ENCODE peak calls at places on chromosomes 4 and X, in five cellular contexts. R is endothelial cell of umbilical vein, T is astrocyte, L is bronchial epithelial cell, E is hepatocyte. M is an unnamed sample. For H3K36me3 and H3K27me3, the result is how much of the 10 kb centered on the place peaks cover.

GRCh38 chr4:124904723-124905390 is 192.3 kb upstream of the ANKRD50 start:
- DNase-seq in R (peak), T (no peak), L (no peak), E (no peak), M (no peak)

GRCh38 chr4:87843936-87844335 is 11.2 kb downstream of the MEPE start:
- DNase-seq in R (peak), T (peak), L (peak), E (peak), M (peak)

GRCh38 chrX:125205084-125205917 is 114.4 kb upstream of the TEX13C start:
- DNase-seq in R (no peak), T (no peak), L (peak), E (peak), M (peak)

GRCh38 chr4:72031868-72032619 is at the start of gene NPFFR2:
- DNase-seq in R (peak), T (peak), L (peak), E (peak), M (peak)

GRCh38 chr4:37471971-37472370 is 214.2 kb downstream of the RELL1 start:
- DNase-seq in R (no peak), T (no peak), L (peak), E (peak), M (no peak)

GRCh38 chrX:24412637-24413363 is 52.3 kb upstream of the PDK3 start:
- DNase-seq in R (no peak), T (no peak), L (no peak), E (no peak), M (no peak)

GRCh38 chr4:177005801-177006230 is 213.1 kb upstream of the VEGFC start:
- DNase-seq in R (peak), T (peak), L (peak), E (no peak), M (peak)

GRCh38 chr4:147943159-147943638 is 211.3 kb downstream of the ARHGAP10 start:
- DNase-seq in R (no peak), T (no peak), L (no peak), E (no peak), M (no peak)

GRCh38 chrX:74349387-74349786 is 45.4 kb downstream of the ZCCHC13 start:
- DNase-seq in R (no peak), T (peak), L (peak), E (no peak), M (peak)

DNA sequence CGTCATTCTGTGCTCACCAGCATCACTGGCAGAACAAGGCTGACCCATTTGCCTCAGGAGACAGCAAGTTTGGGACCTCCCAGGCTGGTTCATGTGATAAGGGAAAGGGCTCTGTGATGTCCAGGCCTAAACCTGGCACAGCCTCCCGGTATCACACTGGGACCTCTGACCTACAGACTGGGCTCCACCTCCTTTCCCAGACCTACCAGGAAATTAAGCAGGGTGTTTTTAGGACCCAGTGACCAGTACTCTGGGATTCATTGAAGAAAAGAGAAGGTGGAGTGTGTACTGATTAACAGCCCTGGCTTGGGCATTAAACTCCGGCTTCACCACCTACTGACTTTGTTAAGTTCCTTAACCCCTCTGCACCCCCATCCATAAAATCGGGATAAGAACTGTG is 28.6 kb downstream of the ASB9 start:
- DNase-seq in R (no peak), T (no peak), L (no peak), E (no peak), M (no peak)
- H3K4me3 ChIP-seq in R (no peak), T (no peak), L (no peak), E (no peak), M (no peak)

DNA sequence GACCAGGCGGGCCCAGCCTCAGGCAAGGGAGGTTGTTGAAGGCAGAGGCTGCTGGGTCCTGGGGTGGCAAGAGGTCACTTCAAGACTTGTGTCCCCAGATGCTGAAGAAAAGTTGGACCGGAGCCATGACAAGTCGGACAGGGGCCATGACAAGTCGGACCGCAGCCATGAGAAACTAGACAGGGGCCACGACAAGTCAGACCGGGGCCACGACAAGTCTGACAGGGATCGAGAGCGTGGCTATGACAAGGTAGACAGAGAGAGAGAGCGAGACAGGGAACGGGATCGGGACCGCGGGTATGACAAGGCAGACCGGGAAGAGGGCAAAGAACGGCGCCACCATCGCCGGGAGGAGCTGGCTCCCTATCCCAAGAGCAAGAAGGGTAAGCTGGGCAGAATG is 4.4 kb downstream of the PQBP1 start:
- DNase-seq in R (no peak), T (no peak), L (no peak), E (no peak), M (no peak)
- H3K36me3 ChIP-seq in R (under half), T (under half), L (under half), E (under half), M (under half)

GRCh38 chr4:8725071-8725841 is 132.7 kb downstream of the CPZ start:
- DNase-seq in R (no peak), T (no peak), L (no peak), E (no peak), M (no peak)

GRCh38 chr4:8722556-8722955 is 130.0 kb downstream of the CPZ start:
- DNase-seq in R (no peak), T (no peak), L (no peak), E (no peak), M (no peak)

GRCh38 chr4:8721621-8722020 is 129.1 kb downstream of the CPZ start:
- DNase-seq in R (no peak), T (no peak), L (no peak), E (no peak), M (no peak)

GRCh38 chr4:8724436-8725070 is 132.0 kb downstream of the CPZ start:
- DNase-seq in R (no peak), T (no peak), L (no peak), E (no peak), M (no peak)

DNA sequence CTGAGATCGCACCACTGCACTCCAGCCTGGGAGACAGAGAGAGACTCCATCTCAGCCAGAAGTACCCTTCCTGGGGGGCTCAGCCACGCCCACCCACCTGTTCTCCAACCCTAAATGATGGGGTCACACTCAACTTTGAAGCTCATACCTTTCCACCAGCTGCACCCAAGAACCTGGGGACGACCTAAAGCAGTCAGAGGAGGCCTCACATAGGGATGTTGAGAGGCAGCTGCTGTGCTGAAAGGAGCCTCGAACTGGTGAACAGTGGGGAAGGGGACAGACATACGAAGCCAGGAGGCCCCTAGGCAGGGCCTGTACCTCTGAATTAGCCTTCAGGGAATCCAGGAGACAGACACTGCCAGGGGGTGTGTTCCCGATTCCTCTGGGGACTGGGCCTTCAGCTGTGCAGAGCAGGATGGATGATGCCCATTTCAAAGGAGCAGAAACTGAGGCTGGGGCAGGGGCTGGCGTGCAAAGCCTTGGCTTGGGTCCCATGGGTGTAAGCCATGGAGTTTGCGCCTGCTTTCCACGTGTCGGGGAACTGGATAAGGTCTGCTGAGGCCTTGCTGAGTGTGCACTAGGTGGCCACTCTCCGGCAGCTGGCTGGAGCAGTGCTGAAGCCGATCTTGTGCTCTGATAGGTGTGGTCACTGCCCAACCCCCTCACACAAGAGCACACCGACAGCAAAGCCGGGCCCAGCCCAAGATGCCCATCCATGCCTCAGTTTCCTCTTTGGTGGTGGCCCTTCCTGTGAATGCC is 130.8 kb downstream of the CPZ start:
- DNase-seq in R (no peak), T (no peak), L (no peak), E (no peak), M (no peak)
- H3K27me3 ChIP-seq in R (under half), T (under half), L (under half), E (under half), M (under half)

GRCh38 chr4:624705-625590 is at the start of gene PDE6B:
- DNase-seq in R (no peak), T (no peak), L (no peak), E (no peak), M (no peak)
- H3K4me3 ChIP-seq in R (no peak), T (no peak), L (no peak), E (no peak), M (no peak)

DNA sequence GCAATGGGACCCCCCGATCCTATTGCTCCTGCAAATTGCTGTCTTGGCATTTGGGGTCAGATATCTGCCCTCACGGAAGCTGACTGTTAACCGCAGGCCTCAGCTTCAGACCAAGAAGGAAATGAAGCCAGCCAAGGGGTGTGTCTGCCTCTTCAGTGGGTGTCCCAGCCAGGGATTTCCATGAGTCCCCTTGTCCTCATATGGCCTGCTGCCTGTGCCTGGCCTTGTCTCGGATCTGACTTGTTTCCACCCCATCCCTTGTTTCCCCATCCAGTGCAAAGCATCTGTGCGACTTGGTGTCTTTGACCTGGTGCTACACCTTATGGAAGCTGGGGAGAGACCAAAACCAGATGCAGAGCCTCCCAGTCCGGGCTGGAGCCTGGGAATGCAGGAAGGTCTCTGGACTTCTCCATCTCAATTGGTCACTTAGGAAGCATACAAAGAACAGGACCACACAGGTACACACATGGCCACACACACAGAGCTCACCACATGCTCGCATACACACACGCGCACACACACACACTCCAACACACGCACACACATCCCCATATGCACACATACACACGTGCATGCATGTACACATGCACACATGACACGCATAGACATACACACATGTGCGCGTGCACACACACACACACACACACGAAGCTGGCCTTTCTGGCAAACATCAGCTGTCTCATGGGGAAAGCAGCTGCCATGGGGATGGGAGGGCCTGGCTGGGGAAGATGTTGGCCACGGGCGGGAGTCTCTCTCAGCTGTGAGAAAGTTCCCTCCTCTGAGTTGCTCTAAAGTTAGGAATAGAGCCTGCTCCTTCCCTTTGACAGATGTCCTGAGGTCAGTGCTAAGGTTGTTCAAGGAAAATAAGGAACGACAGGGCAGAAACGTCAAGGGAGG is 65.5 kb downstream of the CRMP1 start:
- DNase-seq in R (peak), T (no peak), L (no peak), E (no peak), M (no peak)
- H3K36me3 ChIP-seq in R (under half), T (under half), L (under half), E (under half), M (under half)

M was measured in MG63.